ENCODE peak calls at places on chromosomes 13 and 19, in four cellular contexts. J is Panc1, H is activated B cell treated with CpG ODN at 0.5 μM for 24 hours, L is Peyer's patch. N is an unnamed sample.

GRCh38 chr13:52846567-52847321 is 1.7 kb downstream of the PCDH8 start:
- DNase-seq in H (no peak), L (no peak), J (no peak), N (no peak)

GRCh38 chr19:13718733-13719132 is 45.6 kb upstream of the MRI1 start:
- DNase-seq in H (no peak), J (no peak), L (no peak), N (no peak)

GRCh38 chr13:74681891-74682290 is 547.7 kb upstream of the KLF12 start:
- DNase-seq in H (no peak), J (no peak), L (no peak), N (no peak)

GRCh38 chr19:54416695-54417491 is 1.6 kb downstream of the TTYH1 start:
- DNase-seq in J (no peak), H (no peak), L (no peak), N (no peak)

GRCh38 chr19:7926021-7926726 is at the start of gene CTXN1:
- DNase-seq in H (peak; percentile 83), J (no peak), L (peak; percentile 67), N (peak; percentile 73)

GRCh38 chr19:10961073-10961762 is 388 bp downstream of the SMARCA4 start:
- DNase-seq in H (peak; percentile 74), L (no peak), J (no peak), N (no peak)

GRCh38 chr19:17061691-17062090 is 13.6 kb downstream of the HAUS8 start:
- DNase-seq in H (no peak), L (no peak), J (no peak), N (no peak)

GRCh38 chr19:12194827-12195500 is 32.1 kb downstream of the ZNF136 start:
- DNase-seq in J (no peak), L (peak; percentile 75), H (peak; percentile 69), N (peak; percentile 95)

GRCh38 chr13:47213057-47213456 is 316.2 kb upstream of the HTR2A start:
- DNase-seq in J (no peak), L (no peak), H (no peak), N (no peak)

GRCh38 chr19:5445667-5446066 is 9.6 kb upstream of the ZNRF4 start:
- DNase-seq in L (no peak), H (no peak), J (no peak), N (no peak)

GRCh38 chr19:18519962-18520847 is 1.7 kb downstream of the ELL start:
- DNase-seq in J (peak; percentile 78), L (peak; percentile 70), H (peak; percentile 38), N (peak; percentile 49)

GRCh38 chr13:81929988-81930387 is 1589.1 kb upstream of the SPRY2 start:
- DNase-seq in J (no peak), H (no peak), L (no peak), N (no peak)

GRCh38 chr13:24740014-24740890 is 23.7 kb upstream of the RNF17 start:
- DNase-seq in L (no peak), H (no peak), J (no peak), N (no peak)
- TF ChIP-seq CTCF in L (no peak), H (no peak), J (no peak), N (no peak)

DNA sequence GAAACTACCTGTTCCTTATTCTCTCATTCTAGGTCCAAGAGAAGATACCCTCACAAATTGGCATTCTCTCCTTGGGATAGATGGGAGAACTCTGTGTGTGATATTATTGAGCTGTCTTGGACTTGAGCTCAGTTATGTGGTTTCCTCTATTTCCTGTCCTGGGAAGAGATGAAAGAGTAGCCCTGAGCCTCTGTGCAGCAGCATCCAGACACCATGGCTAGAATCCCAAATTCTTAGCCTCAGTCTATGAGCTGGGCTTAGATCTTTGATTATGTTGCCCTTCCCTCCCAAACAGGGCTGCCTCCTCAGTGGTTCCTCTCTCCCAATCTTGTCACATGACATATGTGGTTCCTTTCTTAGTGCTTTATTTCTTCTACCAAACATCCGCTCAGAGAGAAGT is 290.7 kb downstream of the SPRY2 start:
- DNase-seq in L (no peak), H (no peak), J (no peak), N (no peak)
- TF ChIP-seq CTCF in L (no peak), H (no peak), J (no peak), N (no peak)

DNA sequence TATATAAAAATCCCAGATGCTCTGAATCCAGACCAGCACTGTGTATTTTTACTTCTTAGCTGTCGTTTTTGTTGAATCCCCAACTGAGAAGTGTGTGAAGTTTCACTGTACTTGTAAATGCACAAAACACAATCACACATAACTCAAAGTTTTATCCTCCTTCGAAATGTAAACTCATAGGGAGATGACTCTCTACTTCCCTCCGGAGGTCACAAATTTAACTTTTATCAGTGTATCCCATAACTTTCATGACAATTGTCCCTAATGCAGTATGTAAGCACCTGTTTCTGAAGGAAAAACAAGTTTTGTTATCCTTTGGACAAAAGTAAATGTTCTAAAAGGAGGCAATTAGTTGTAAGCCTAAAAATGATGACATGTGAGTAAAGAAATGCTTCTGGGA is 665.0 kb upstream of the SLITRK6 start:
- DNase-seq in H (no peak), J (no peak), L (no peak), N (no peak)
- TF ChIP-seq CTCF in H (no peak), J (peak; percentile 21), L (no peak), N (no peak)

GRCh38 chr13:40780822-40781401 is 8.5 kb upstream of the SLC25A15 start:
- DNase-seq in L (no peak), J (no peak), H (no peak), N (no peak)
- TF ChIP-seq CTCF in L (no peak), J (no peak), H (no peak), N (no peak)

GRCh38 chr13:80093888-80094287 is 247.0 kb downstream of the SPRY2 start:
- DNase-seq in L (no peak), J (no peak), H (no peak), N (no peak)
- TF ChIP-seq CTCF in L (no peak), J (no peak), H (no peak), N (no peak)

DNA sequence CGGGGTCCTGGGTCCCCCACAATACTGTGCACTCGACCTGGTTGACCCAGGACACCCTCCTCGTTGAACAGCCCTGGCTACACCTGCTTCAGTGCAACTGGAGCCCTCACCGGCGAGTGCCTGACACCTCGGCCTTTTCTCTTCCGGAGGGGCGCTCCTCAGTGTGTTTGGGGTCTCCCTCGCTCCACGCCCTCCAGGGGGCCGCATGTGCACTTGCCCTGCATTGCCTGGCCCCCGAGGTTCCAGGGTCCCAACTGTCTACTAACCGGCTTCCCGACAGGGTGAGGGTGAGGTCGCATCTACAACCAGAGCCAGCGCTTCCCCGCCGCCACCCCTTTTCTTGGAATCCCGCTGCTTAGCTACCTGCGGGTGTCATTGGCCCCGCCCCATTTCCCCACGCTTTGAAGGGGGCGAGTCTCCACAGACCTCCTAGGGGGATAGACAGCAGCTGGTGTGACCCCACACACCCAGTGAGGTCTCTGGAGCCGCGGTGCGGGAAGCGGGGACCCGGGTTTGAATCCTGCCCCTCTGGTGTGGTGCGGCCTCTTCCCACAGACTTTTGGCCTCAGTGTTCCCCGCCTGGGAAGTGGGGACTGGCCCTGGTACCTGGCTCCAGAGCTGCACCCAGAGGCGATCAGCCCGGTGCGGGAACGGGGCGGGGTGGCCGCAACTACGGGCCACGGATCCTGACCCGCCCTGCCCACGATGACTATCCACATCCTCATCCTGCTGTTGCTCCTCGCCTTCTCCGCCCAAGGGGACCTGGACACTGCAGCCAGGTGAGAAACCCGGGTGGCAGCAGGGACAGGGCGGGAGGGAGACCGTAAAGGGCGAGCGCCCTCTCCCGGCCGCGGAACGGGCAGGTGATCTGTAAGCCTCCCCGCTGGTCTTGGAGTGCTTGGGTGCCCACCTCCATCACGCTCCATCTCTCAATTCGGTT is at the start of gene ADM5:
- DNase-seq in L (no peak), H (no peak), J (no peak), N (no peak)
- TF ChIP-seq CTCF in L (peak; percentile 35), H (no peak), J (no peak), N (peak; percentile 55)

GRCh38 chr19:55777528-55777927 is 8.6 kb downstream of the RFPL4AL1 start:
- DNase-seq in H (no peak), L (no peak), J (peak; percentile 2), N (no peak)
- TF ChIP-seq CTCF in H (no peak), L (no peak), J (peak; percentile 76), N (no peak)

GRCh38 chr19:47226426-47227346 is 4.3 kb downstream of the BBC3 start:
- DNase-seq in L (peak; percentile 91), H (peak; percentile 54), J (no peak), N (peak; percentile 72)

GRCh38 chr19:47228168-47228936 is 2.6 kb downstream of the BBC3 start:
- DNase-seq in L (peak; percentile 70), J (no peak), H (peak; percentile 51), N (peak; percentile 60)

GRCh38 chr19:47228937-47229673 is 1.9 kb downstream of the BBC3 start:
- DNase-seq in J (no peak), L (peak; percentile 49), H (no peak), N (peak; percentile 52)

GRCh38 chr19:47227347-47228167 is 3.4 kb downstream of the BBC3 start:
- DNase-seq in H (peak; percentile 51), J (no peak), L (peak; percentile 77), N (peak; percentile 51)

GRCh38 chr19:47225746-47226425 is 5.1 kb downstream of the BBC3 start:
- DNase-seq in J (no peak), L (peak; percentile 87), H (peak; percentile 94), N (peak; percentile 95)
- TF ChIP-seq CTCF in J (no peak), L (peak; percentile 64), H (no peak), N (peak; percentile 26)

GRCh38 chr19:29477831-29478577 is 47.8 kb upstream of the VSTM2B start:
- DNase-seq in L (no peak), H (no peak), J (no peak), N (no peak)

GRCh38 chr19:29480507-29480906 is 45.3 kb upstream of the VSTM2B start:
- DNase-seq in J (no peak), H (no peak), L (no peak), N (peak; percentile 4)

GRCh38 chr19:29479941-29480340 is 45.9 kb upstream of the VSTM2B start:
- DNase-seq in H (no peak), J (no peak), L (no peak), N (peak; percentile 2)

GRCh38 chr19:29476528-29476927 is 49.3 kb upstream of the VSTM2B start:
- DNase-seq in H (no peak), J (no peak), L (no peak), N (no peak)

GRCh38 chr19:29478578-29479565 is 46.9 kb upstream of the VSTM2B start:
- DNase-seq in H (no peak), J (no peak), L (no peak), N (no peak)
- TF ChIP-seq CTCF in H (no peak), J (peak; percentile 88), L (no peak), N (no peak)

GRCh38 chr13:85509512-85509911 is 289.7 kb downstream of the SLITRK6 start:
- DNase-seq in H (no peak), J (no peak), L (no peak), N (no peak)

GRCh38 chr13:85512421-85512820 is 286.8 kb downstream of the SLITRK6 start:
- DNase-seq in H (no peak), J (no peak), L (no peak), N (no peak)

GRCh38 chr13:85503797-85504196 is 295.4 kb downstream of the SLITRK6 start:
- DNase-seq in L (no peak), H (no peak), J (no peak), N (no peak)

DNA sequence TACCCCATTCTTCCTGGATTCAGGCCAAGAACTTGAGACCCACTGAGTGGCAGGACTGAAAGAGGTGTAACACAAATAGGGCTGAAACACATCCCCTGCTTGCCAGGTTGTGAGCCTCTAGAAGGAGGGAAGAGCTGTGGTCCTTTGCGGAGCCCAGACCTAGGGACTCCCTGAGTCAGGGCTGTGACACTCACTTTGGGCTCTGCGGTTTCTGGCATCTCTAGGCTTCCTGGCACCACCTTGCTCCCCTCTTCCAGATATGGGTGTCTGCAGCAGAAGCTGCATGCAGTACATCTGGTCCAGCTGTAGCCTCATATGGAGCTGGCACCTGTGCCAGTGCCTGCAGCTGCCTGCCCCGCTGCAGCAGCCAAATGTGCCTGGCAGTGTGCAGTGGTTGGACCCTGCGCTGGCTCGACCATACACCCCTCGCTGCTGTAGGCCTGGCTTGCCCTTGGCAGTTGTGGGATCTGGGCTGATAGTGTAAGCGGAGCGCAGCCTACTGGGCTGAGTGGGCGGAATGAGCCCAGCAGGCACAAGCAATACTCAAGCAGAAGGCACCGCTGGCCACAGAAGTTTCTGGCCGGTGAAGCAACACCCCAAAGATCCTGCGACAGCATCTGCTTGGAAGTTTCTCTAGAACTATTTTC is 290.4 kb downstream of the SLITRK6 start:
- DNase-seq in L (no peak), J (no peak), H (no peak), N (no peak)
- TF ChIP-seq CTCF in L (no peak), J (peak; percentile 14), H (no peak), N (no peak)